ENCODE peak calls at places on chromosome 1, in eight cellular contexts. T is GM12865, U is MCF 10A, P is tibial nerve, J is tibial artery, Q is bronchial epithelial cell, H is body of pancreas, D is A549. Z is an unnamed sample.

GRCh38 chr1:37636435-37636834 is 1.7 kb upstream of the RSPO1 start:
- DNase-seq in Q (no peak), T (no peak), J (no peak), D (no peak), U (no peak), H (no peak), P (no peak), Z (no peak)

GRCh38 chr1:214506972-214507431 is 44.4 kb downstream of the PTPN14 start:
- DNase-seq in D (peak), Q (peak), J (no peak), T (no peak), P (no peak), H (peak), U (no peak), Z (no peak)

GRCh38 chr1:110185181-110185580 is 24.9 kb upstream of the KCNC4 start:
- DNase-seq in H (no peak), J (no peak), Q (no peak), T (no peak), D (no peak), U (no peak), P (no peak), Z (no peak)

GRCh38 chr1:53061859-53062714 is at the start of gene PODN:
- DNase-seq in Q (no peak), T (no peak), H (no peak), J (peak), U (no peak), P (peak), D (no peak), Z (peak)

GRCh38 chr1:112454316-112454715 is 54.4 kb upstream of the WNT2B start:
- DNase-seq in Q (peak), U (no peak), H (no peak), P (no peak), J (no peak), T (no peak), D (no peak), Z (no peak)

GRCh38 chr1:168260393-168260792 is 20.3 kb upstream of the TBX19 start:
- DNase-seq in U (no peak), J (no peak), P (no peak), D (no peak), T (no peak), H (no peak), Q (no peak), Z (no peak)

GRCh38 chr1:99218999-99219398 is 45.3 kb upstream of the PLPPR4 start:
- DNase-seq in T (peak), Q (no peak), H (no peak), D (no peak), P (no peak), U (no peak), J (no peak), Z (no peak)

GRCh38 chr1:217630711-217631591 is at the start of the genes GPATCH2 and SPATA17:
- DNase-seq in J (peak), Q (peak), U (peak), D (peak), H (peak), T (peak), P (peak), Z (peak)

GRCh38 chr1:177256153-177256814 is 85.5 kb downstream of the BRINP2 start:
- DNase-seq in H (peak), J (peak), D (peak), P (peak), T (peak), U (peak), Q (peak), Z (peak)

GRCh38 chr1:47754221-47754620 is 243.0 kb downstream of the TRABD2B start:
- DNase-seq in H (no peak), T (no peak), J (no peak), P (no peak), Q (no peak), D (no peak), U (no peak), Z (no peak)

GRCh38 chr1:154623358-154623757 is 15.4 kb upstream of the ADAR start:
- DNase-seq in H (no peak), J (no peak), T (no peak), D (no peak), P (no peak), Q (no peak), U (no peak), Z (no peak)

GRCh38 chr1:59549903-59550302 is 253.0 kb downstream of the FGGY start:
- DNase-seq in P (peak), U (peak), T (no peak), J (peak), D (no peak), Q (peak), H (peak), Z (no peak)

GRCh38 chr1:10170362-10170665 is 40.1 kb upstream of the KIF1B start:
- DNase-seq in U (no peak), P (no peak), D (no peak), J (no peak), H (no peak), T (peak), Q (peak), Z (peak)

GRCh38 chr1:86775395-86775794 is 71.0 kb downstream of the SH3GLB1 start:
- DNase-seq in J (no peak), P (no peak), H (no peak), T (no peak), Q (no peak), U (no peak), D (no peak), Z (no peak)

GRCh38 chr1:68378296-68379084 is 71.3 kb downstream of the RPE65 start:
- DNase-seq in D (no peak), P (no peak), H (no peak), T (no peak), Q (peak), U (peak), J (no peak), Z (no peak)

GRCh38 chr1:160726114-160726497 is 12.9 kb upstream of the SLAMF7 start:
- DNase-seq in J (no peak), D (peak), T (peak), P (no peak), Q (peak), U (peak), H (no peak), Z (no peak)
- TF ChIP-seq CTCF in J (no peak), D (no peak), T (no peak), P (no peak), Q (no peak), U (no peak), H (no peak), Z (no peak)

GRCh38 chr1:223142795-223143759 is at the start of gene TLR5:
- DNase-seq in T (peak), Q (peak), P (peak), U (peak), D (peak), J (peak), H (peak), Z (peak)

GRCh38 chr1:223142269-223142668 is 779 bp downstream of the TLR5 start:
- DNase-seq in H (no peak), T (no peak), U (no peak), D (no peak), Q (no peak), P (no peak), J (no peak), Z (no peak)

GRCh38 chr1:223144431-223144830 is 1.4 kb upstream of the TLR5 start:
- DNase-seq in U (no peak), D (no peak), T (no peak), Q (no peak), H (no peak), J (no peak), P (no peak), Z (no peak)

GRCh38 chr1:223144914-223145313 is 1.9 kb upstream of the TLR5 start:
- DNase-seq in P (no peak), Q (no peak), U (no peak), T (no peak), D (no peak), J (no peak), H (no peak), Z (no peak)

DNA sequence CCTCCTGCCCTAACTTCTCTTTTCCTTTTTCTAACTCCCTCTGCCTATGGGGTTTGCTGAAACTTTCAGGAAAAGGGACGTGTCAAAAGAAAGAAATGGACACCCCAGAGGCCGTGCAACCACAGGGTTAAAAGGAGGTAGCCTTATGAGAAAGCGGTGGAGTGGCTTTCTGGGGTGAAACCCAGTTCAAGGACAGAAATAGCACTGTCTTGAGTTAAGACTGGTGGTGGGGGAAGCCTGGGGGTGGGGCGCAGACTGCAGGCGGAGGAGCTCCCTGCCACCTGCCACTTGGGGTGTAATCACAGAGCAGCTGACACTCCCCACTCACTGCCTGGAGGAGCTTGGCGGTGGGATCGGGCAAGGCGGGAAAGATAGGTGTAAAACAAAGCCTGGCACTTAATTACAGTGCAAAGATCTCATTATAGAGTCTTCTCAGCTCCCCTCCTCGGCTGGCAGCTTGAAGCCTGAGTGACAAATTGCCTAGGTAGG is 756 bp upstream of the TLR5 start:
- DNase-seq in T (peak), U (no peak), J (no peak), H (peak), D (no peak), Q (no peak), P (no peak), Z (peak)
- TF ChIP-seq CTCF in T (no peak), U (no peak), J (no peak), H (no peak), D (no peak), Q (no peak), P (no peak), Z (no peak)

GRCh38 chr1:235315735-235316134 is 12.2 kb downstream of the ARID4B start:
- DNase-seq in T (no peak), D (no peak), P (no peak), H (no peak), J (no peak), Q (no peak), U (no peak), Z (no peak)
- TF ChIP-seq CTCF in T (no peak), D (no peak), P (no peak), H (no peak), J (no peak), Q (no peak), U (no peak), Z (no peak)

GRCh38 chr1:93061895-93062792 is 16.9 kb upstream of the MTF2 start:
- DNase-seq in H (peak), D (peak), J (no peak), T (peak), U (peak), P (no peak), Q (peak), Z (peak)
- TF ChIP-seq CTCF in H (peak), D (peak), J (no peak), T (peak), U (peak), P (no peak), Q (peak), Z (peak)

GRCh38 chr1:181010789-181011188 is 11.9 kb downstream of the STX6 start:
- DNase-seq in U (no peak), H (no peak), Q (no peak), J (no peak), P (no peak), D (no peak), T (no peak), Z (no peak)
- TF ChIP-seq CTCF in U (no peak), H (no peak), Q (no peak), J (no peak), P (no peak), D (no peak), T (no peak), Z (no peak)

DNA sequence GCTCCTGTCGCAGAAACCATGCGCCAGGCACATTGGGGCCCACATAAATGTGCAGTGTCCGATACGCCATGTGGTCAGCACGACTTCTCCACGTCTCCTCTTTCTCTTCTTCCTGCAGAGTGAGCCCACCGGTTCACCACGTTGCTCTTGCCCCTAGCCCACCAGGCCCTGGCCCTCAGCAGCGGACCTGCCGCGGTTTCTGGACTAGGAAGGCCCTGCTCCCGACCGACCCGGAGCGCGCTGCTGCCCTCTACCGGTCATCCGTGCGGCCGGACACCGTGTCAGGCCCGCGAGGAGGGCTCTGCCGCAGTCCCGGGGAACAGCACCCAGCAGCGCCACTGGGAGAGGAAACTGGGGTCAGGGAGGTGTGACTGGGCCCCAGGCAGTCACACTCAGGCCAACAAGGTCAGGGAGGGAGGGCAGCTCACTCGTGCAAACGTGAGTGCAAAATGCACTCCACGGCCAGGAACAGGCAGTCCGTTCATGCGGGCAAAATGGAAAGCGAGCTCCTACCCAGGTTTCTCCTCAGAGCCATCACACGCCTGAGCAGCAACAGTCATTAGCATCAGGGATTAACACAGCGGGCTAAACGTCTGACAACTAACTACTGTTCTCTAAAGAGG is 13.7 kb downstream of the TLR5 start:
- DNase-seq in J (peak), P (peak), Q (no peak), U (no peak), H (peak), D (peak), T (peak), Z (peak)
- TF ChIP-seq CTCF in J (peak), P (peak), Q (peak), U (peak), H (peak), D (peak), T (peak), Z (peak)

DNA sequence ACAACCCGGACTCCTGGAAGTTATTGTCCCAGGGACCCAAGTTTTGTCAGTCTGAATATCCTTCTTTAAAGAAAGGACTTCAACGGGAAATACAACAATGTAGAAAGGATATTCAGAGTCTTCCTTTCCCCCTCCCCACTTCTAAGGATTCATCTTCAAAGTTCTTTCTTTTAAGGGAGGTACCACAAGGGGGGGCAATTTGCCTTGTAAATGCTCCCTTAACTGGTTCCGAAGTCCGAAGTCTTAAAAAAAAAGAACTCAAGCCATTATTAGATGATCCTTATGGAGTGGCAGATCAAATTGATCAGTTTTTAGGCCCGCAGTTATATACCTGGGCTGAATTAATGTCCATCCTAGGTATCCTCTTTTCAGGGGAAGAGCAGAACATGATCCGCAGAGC is 47.0 kb downstream of the SERINC2 start:
- DNase-seq in P (no peak), T (no peak), Q (no peak), J (no peak), U (no peak), D (no peak), H (no peak), Z (no peak)
- TF ChIP-seq CTCF in P (no peak), T (no peak), Q (peak), J (no peak), U (peak), D (no peak), H (no peak), Z (no peak)

GRCh38 chr1:210878564-210878963 is 255.4 kb downstream of the KCNH1 start:
- DNase-seq in D (no peak), P (no peak), J (no peak), T (no peak), H (no peak), Q (no peak), U (no peak), Z (no peak)

DNA sequence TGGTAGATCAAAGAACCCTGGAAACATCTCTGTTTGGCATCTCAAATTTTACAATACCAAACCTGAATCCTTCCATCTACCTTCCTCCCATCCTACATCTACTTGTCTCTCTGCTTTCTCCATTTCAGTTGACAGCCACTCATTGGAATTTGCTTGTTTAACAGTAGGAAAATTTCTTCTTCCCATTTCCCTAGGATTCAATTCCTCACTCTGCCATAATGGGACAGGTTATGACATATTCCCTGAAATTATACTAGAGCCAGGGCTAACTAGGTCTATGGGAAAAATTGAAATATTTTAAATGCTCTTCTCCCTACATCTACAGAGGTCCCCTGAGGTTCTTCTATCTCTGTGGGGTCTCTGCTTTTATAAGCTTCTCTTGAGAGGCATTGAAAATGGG is 257.7 kb downstream of the KCNH1 start:
- DNase-seq in D (no peak), P (no peak), Q (no peak), H (no peak), T (no peak), J (no peak), U (no peak), Z (no peak)
- TF ChIP-seq CTCF in D (no peak), P (no peak), Q (no peak), H (no peak), T (no peak), J (no peak), U (no peak), Z (no peak)

GRCh38 chr1:117895482-117896114 is 33.8 kb downstream of the GDAP2 start:
- DNase-seq in Q (peak), J (peak), D (peak), U (peak), T (peak), P (peak), H (peak), Z (peak)
- TF ChIP-seq CTCF in Q (peak), J (peak), D (peak), U (peak), T (peak), P (peak), H (peak), Z (peak)

Z was measured in GM20000.